ENCODE peak calls at places on chromosomes 16 and 17, in seven cellular contexts. M is mammary epithelial cell, F is GM23338, U is hepatocyte, W is H1, X is fibroblast of lung, C is GM23248. V is an unnamed sample. For H3K36me3, the result is how much of the 10 kb centered on the place peaks cover.

GRCh38 chr16:21574372-21574771 is 25.0 kb upstream of the METTL9 start:
- DNase-seq in M (no peak), F (no peak), U (no peak), W (no peak), X (no peak), C (no peak), V (no peak)

GRCh38 chr17:59513934-59514841 is 51.2 kb upstream of the DHX40 start:
- DNase-seq in M (peak), F (no peak), U (peak), W (no peak), X (peak), C (peak), V (peak)

GRCh38 chr17:5793157-5793556 is 208.8 kb upstream of the NLRP1 start:
- DNase-seq in M (no peak), F (no peak), U (no peak), W (no peak), X (no peak), C (no peak), V (no peak)

GRCh38 chr17:29722411-29723198 is 99.9 kb upstream of the CORO6 start:
- DNase-seq in M (no peak), F (no peak), U (peak), W (no peak), X (peak), C (peak), V (peak)

GRCh38 chr16:188674-189073 is 8.4 kb downstream of the HBQ1 start:
- DNase-seq in M (no peak), F (peak), U (no peak), W (no peak), X (no peak), C (no peak), V (no peak)

GRCh38 chr16:66408181-66409048 is 18.7 kb upstream of the BEAN1 start:
- DNase-seq in M (peak), F (peak), U (peak), W (no peak), X (peak), C (peak), V (peak)

GRCh38 chr16:3729161-3730112 is 12.1 kb upstream of the TRAP1 start:
- DNase-seq in M (no peak), F (no peak), U (no peak), W (no peak), X (no peak), C (no peak), V (no peak)

GRCh38 chr16:84158455-84158854 is 13.3 kb downstream of the DNAAF1 start:
- DNase-seq in M (no peak), F (no peak), U (no peak), W (no peak), X (no peak), C (no peak), V (no peak)

GRCh38 chr16:50520451-50521245 is 27.5 kb upstream of the NKD1 start:
- DNase-seq in M (no peak), F (no peak), U (no peak), W (no peak), X (no peak), C (no peak), V (no peak)

GRCh38 chr17:19418312-19418992 is 7.4 kb downstream of the RNF112 start:
- DNase-seq in M (peak), F (no peak), U (peak), W (no peak), X (no peak), C (peak), V (no peak)

DNA sequence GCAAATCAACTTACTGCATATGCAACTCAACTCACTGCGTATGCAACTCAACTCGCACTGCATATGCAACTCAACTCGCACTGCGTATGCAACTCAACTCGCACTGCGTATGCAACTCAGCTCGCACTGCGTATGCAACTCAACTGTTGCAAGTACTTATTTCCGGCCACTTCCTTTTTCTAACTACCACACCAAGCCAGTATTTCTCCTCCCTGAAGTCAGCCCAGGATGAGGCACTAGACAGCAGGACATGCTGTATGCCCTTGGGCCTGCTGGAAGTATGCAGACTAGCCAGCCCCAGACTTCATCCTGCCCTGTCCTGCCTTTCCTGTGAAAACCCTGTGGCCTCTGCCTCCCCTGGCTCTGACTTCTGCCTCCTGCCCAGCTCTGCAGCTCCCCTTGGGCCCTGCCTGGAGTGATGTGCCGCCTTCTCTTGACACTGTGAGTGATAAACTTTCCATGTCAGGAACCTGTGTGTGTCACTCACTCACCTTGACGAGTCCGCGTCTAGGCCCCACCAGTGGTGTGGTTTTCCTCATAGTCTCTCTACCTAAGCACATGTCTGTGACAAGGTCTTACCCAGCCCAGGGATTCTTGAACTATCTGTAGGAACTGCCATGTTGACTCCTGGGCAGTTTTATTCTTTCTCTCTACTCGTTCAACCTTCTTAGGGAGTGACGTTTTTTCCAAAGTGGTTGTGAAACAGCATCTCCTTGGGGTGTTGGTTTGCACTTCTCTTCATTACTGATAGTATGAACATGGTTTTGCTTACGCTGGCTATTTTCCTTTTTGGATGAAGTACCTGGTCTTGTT is 16.4 kb downstream of the ZNF778 start:
- DNase-seq in M (no peak), F (no peak), U (no peak), W (no peak), X (no peak), C (no peak), V (no peak)
- H3K36me3 ChIP-seq in M (under half), F (under half), U (under half), W (under half), X (under half), C (under half), V (under half)

GRCh38 chr16:74698220-74698619 is 2.4 kb downstream of the MLKL start:
- DNase-seq in M (peak), F (no peak), U (no peak), W (no peak), X (no peak), C (peak), V (no peak)
- TF ChIP-seq EZH2 in M (no peak), F (no peak), U (no peak), W (no peak), X (no peak), C (no peak), V (no peak)

GRCh38 chr17:35540589-35541404 is 3.3 kb upstream of the SLFN12L start:
- DNase-seq in M (no peak), F (no peak), U (no peak), W (no peak), X (peak), C (peak), V (no peak)
- H3K36me3 ChIP-seq in M (under half), F (under half), U (under half), W (under half), X (under half), C (under half), V (under half)

DNA sequence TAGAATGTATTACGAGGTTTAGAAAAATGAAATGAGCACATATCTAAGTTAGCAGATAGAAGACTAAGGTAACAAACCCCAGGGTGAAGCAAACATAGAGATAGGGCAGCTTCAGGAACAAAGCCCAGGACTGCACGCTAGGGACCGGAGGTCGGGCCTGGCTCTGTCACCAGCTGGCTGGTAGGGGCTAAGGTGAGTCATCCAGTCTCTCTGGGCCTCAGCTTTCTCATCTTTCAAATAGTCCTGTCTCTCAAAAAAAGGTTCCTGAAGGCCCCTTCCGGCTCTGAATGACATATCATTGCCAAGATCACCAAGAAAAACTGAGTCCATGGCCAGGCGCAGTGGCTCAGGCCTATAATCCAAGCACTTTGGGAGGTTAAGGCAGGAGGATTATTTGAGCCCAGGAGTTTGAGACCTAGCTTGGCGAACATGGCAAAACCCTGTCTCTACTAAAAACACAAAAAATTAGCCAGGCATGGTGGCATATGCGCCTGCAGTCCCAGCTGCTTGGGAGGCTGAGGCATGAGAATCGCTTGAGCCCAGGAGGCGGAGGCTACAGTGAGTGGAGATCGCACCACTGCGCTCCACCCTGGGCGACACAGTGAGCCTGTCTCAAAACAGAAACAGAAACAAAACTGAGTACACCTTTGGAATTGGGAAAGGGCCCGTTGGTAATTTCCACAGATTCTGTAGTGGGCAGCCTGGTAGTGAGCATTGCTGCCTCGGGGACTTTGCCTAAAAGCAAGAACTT is 26.0 kb downstream of the PKD1L3 start:
- DNase-seq in M (no peak), F (no peak), U (no peak), W (no peak), X (no peak), C (no peak), V (no peak)
- TF ChIP-seq EZH2 in M (no peak), F (no peak), U (no peak), W (no peak), X (no peak), C (no peak), V (no peak)

DNA sequence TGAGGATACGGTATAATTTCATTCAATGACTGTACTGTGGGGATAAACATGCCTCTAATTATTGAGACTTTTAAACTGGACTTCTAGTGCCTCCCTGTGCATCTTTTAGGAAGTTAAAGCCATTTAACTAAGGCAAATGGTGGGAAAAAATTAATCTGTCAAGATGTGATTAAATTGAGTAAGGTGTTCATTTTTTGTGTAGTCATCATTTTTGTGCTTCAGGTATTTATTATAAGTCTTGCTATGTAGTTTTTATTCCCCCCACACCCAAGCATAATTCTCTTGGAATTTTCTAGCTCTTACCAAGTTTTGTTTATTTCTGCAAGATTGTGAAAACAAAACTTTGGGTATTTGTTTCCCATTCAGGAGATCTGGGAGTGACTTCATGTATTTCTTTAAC is 10.2 kb downstream of the TAF15 start:
- DNase-seq in M (no peak), F (no peak), U (no peak), W (no peak), X (no peak), C (peak), V (no peak)
- H3K36me3 ChIP-seq in M (half or more), F (half or more), U (under half), W (half or more), X (under half), C (under half), V (half or more)

V was measured in SK-N-MC.